ENCODE peak calls at places on chromosomes 3 and 15, in five cellular contexts. Y is HepG2, K is GM12878, N is H1, E is GM12891. B is an unnamed sample.

GRCh38 chr3:129312671-129313414 is 34.2 kb downstream of the HMCES start:
- DNase-seq in Y (no peak), K (no peak), N (no peak), E (no peak), B (no peak)

GRCh38 chr3:172134352-172134751 is 95.0 kb downstream of the FNDC3B start:
- DNase-seq in N (no peak), Y (no peak), K (peak; percentile 58), E (no peak), B (no peak)

GRCh38 chr3:102078864-102079808 is 229.8 kb downstream of the NFKBIZ start:
- DNase-seq in K (no peak), N (no peak), Y (no peak), E (no peak), B (no peak)

GRCh38 chr3:176961916-176962315 is 235.4 kb downstream of the TBL1XR1 start:
- DNase-seq in K (no peak), Y (no peak), E (no peak), N (no peak), B (no peak)

GRCh38 chr3:27943106-27943505 is 221.0 kb upstream of the EOMES start:
- DNase-seq in E (no peak), N (no peak), Y (peak; percentile 16), K (no peak), B (no peak)

GRCh38 chr3:73056365-73057150 is 4.9 kb upstream of the EBLN2 start:
- DNase-seq in K (no peak), E (no peak), N (no peak), Y (peak; percentile 50), B (no peak)

GRCh38 chr15:97037080-97037479 is 706.6 kb downstream of the NR2F2 start:
- DNase-seq in E (no peak), K (no peak), Y (no peak), N (no peak), B (no peak)

GRCh38 chr3:46461971-46462910 is 2.5 kb downstream of the LTF start:
- DNase-seq in K (no peak), Y (no peak), N (no peak), E (no peak), B (no peak)

GRCh38 chr3:151675858-151676615 is 57.7 kb upstream of the AADACL2 start:
- DNase-seq in E (no peak), K (no peak), Y (no peak), N (no peak), B (no peak)

GRCh38 chr3:113238503-113238902 is 27.1 kb downstream of the BOC start:
- DNase-seq in E (no peak), N (no peak), K (no peak), Y (no peak), B (no peak)

GRCh38 chr15:65910341-65910740 is 41.0 kb downstream of the RAB11A start:
- DNase-seq in E (no peak), N (no peak), K (no peak), Y (no peak), B (no peak)

GRCh38 chr15:74156018-74156417 is 17.5 kb upstream of the ISLR start:
- DNase-seq in K (no peak), E (no peak), N (no peak), Y (no peak), B (no peak)

GRCh38 chr3:48469046-48469915 is 22.7 kb downstream of the ATRIP start:
- DNase-seq in Y (no peak), E (no peak), K (no peak), N (no peak), B (no peak)

GRCh38 chr3:156664285-156665178 is 9.9 kb upstream of the TIPARP start:
- DNase-seq in E (no peak), N (no peak), Y (no peak), K (no peak), B (no peak)

GRCh38 chr3:4551826-4552442 is 58.8 kb downstream of the ITPR1 start:
- DNase-seq in Y (no peak), N (no peak), E (no peak), K (no peak), B (no peak)

GRCh38 chr15:98433302-98433701 is 215.0 kb upstream of the IGF1R start:
- DNase-seq in E (no peak), N (no peak), K (no peak), Y (no peak), B (no peak)

GRCh38 chr3:80701349-80701748 is 933.6 kb upstream of the ROBO1 start:
- DNase-seq in N (no peak), K (no peak), E (no peak), Y (no peak), B (no peak)

GRCh38 chr3:42195879-42196330 is 70.1 kb downstream of the CCK start:
- DNase-seq in E (no peak), K (peak; percentile 95), Y (no peak), N (no peak), B (peak; percentile 43)

GRCh38 chr15:59303136-59303535 is 69.5 kb downstream of the MYO1E start:
- DNase-seq in N (no peak), E (no peak), K (no peak), Y (no peak), B (no peak)

GRCh38 chr15:34241376-34242350 is 16.8 kb downstream of the EMC4 start:
- DNase-seq in E (peak; percentile 15), Y (peak; percentile 34), K (no peak), N (no peak), B (peak; percentile 9)

GRCh38 chr3:71578045-71578730 is 5.3 kb downstream of the FOXP1 start:
- DNase-seq in E (no peak), K (no peak), N (no peak), Y (no peak), B (no peak)

GRCh38 chr3:108091498-108092259 is 848 bp upstream of the CD47 start:
- DNase-seq in E (no peak), Y (no peak), K (no peak), N (no peak), B (no peak)

GRCh38 chr15:70643783-70644125 is 119.6 kb downstream of the UACA start:
- DNase-seq in Y (peak; percentile 66), E (no peak), N (no peak), K (no peak), B (no peak)

GRCh38 chr3:106590259-106590658 is 721.4 kb upstream of the CBLB start:
- DNase-seq in N (no peak), K (no peak), E (no peak), Y (no peak), B (no peak)

GRCh38 chr15:44066211-44066827 is 128.8 kb downstream of the FRMD5 start:
- DNase-seq in K (peak; percentile 25), E (peak; percentile 10), Y (peak; percentile 71), N (peak; percentile 23), B (peak; percentile 5)

GRCh38 chr3:117875887-117876286 is 1158.8 kb downstream of the IGSF11 start:
- DNase-seq in Y (no peak), K (no peak), E (no peak), N (no peak), B (no peak)

GRCh38 chr3:59480486-59480995 is 430.7 kb upstream of the CFAP20DC start:
- DNase-seq in Y (no peak), N (no peak), E (no peak), K (peak; percentile 49), B (no peak)

GRCh38 chr3:23710555-23710954 is 95.2 kb upstream of the UBE2E1 start:
- DNase-seq in N (no peak), Y (no peak), K (no peak), E (no peak), B (no peak)

GRCh38 chr15:55546718-55547117 is 38.7 kb upstream of the DNAAF4 start:
- DNase-seq in Y (no peak), E (no peak), K (no peak), N (no peak), B (no peak)

GRCh38 chr15:73926191-73927002 is at the start of gene LOXL1:
- DNase-seq in Y (peak; percentile 23), K (no peak), N (no peak), E (no peak), B (no peak)

GRCh38 chr3:172647823-172648222 is 63.0 kb downstream of the NCEH1 start:
- DNase-seq in Y (no peak), E (no peak), K (no peak), N (no peak), B (no peak)

GRCh38 chr3:135895106-135895733 is 70.3 kb upstream of the PPP2R3A start:
- DNase-seq in K (peak; percentile 5), N (peak; percentile 58), Y (peak; percentile 49), E (peak; percentile 6), B (peak; percentile 12)

GRCh38 chr3:141045008-141045641 is 6.0 kb upstream of the SPSB4 start:
- DNase-seq in K (peak; percentile 23), Y (no peak), N (no peak), E (no peak), B (no peak)

GRCh38 chr3:143975549-143976152 is 4.0 kb downstream of the DIPK2A start:
- DNase-seq in N (no peak), Y (peak; percentile 13), E (no peak), K (no peak), B (no peak)

DNA sequence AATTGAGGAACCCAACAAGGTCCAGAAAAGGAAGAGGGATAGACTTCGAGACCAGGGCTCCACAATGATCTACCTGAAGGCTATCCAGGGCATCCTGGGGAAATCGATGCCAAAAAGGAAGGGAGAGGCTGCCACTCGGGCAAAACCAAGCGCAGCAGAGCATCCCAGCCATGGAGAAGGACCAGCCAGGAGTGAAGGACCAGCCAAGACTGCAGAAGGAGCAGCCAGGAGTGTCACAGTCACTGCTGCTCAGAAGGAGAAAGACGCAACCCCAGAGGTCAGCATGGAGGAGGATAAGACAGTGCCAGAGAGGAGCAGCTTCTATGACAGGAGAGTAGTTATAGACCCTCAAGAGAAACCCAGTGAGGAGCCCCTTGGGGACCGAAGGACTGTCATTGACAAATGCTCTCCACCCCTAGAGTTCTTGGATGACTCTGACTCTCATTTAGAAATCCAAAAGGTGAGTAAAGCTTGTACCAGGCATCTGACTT is 12.0 kb downstream of the TATDN2 start:
- DNase-seq in K (no peak), N (no peak), E (no peak), Y (no peak), B (no peak)
- TF ChIP-seq POLR2A in K (no peak), N (no peak), E (no peak), Y (no peak), B (no peak)

GRCh38 chr3:128081846-128082245 is 29.6 kb downstream of the SEC61A1 start:
- DNase-seq in Y (no peak), E (no peak), K (no peak), N (no peak), B (no peak)
- TF ChIP-seq TAF1 in Y (no peak), E (no peak), K (no peak), N (no peak), B (no peak)

DNA sequence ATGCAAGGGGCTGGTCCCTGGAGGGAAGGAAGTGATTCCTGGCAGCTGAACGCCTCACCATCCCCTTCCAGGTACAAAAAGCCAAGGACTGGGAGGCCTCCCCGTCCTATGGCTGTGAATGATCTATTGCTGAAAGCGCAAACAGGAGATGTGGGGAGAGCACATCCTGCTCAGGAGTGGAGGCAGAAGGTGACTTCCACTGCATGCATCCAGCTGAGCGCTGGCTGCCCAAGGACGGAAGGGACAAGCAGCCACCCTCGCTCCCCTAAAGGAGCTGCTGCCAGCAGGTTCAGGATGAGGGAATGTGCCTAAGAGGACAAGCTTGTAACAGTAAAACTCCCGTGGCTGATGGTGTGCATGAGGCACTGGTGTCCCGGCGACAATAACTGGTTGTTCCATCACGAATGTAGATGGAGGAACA is 41.4 kb downstream of the ABTB1 start:
- DNase-seq in K (no peak), E (no peak), Y (no peak), N (no peak), B (no peak)
- TF ChIP-seq POLR2AphosphoS5 in K (no peak), E (no peak), Y (no peak), N (no peak), B (no peak)

DNA sequence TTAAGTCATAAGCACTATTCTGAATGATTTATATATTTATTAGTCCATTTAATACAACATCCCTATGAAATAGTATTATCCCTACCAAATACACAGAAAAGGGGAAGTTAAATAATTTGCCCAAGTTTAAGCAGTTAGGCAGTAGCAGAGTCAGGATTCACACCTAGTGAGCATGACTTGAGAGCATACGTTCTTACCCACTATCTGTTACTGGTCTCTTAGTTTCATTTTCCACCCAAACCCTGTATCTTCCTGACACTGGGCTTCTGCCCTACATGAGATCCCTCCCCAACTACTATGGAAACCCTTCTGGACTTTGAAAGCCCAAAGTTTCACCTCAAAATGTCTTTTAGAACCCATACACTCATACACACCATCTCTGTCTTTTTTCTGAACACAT is 4.4 kb upstream of the ATOSA start:
- DNase-seq in E (no peak), Y (no peak), N (no peak), K (peak; percentile 43), B (no peak)
- TF ChIP-seq POLR2A in E (no peak), Y (no peak), N (no peak), K (no peak), B (no peak)

B was measured in GM12892.